ENCODE peak calls at places on chromosome 18, in four cellular contexts. One of them, this sample, is unnamed.

GRCh38 chr18:58216071-58216471 is 172.0 kb downstream of the NEDD4L start:
- DNase-seq in HAP-1: no peak
- DNase-seq in sigmoid colon: no peak
- DNase-seq in heart right ventricle: no peak
- DNase-seq in this sample: no peak

GRCh38 chr18:49399003-49399402 is 61.4 kb downstream of the DYM start:
- DNase-seq in heart right ventricle: no peak
- DNase-seq in sigmoid colon: peak; percentile 69
- DNase-seq in HAP-1: no peak
- DNase-seq in this sample: no peak

GRCh38 chr18:32549248-32549842 is 78.7 kb upstream of the GAREM1 start:
- DNase-seq in HAP-1: peak; percentile 73
- DNase-seq in sigmoid colon: no peak
- DNase-seq in heart right ventricle: peak; percentile 18
- DNase-seq in this sample: peak; percentile 17

GRCh38 chr18:38575648-38576047 is 1010.0 kb upstream of the CELF4 start:
- DNase-seq in heart right ventricle: no peak
- DNase-seq in HAP-1: no peak
- DNase-seq in sigmoid colon: no peak
- DNase-seq in this sample: no peak

GRCh38 chr18:30439174-30439573 is 603.4 kb downstream of the DSC3 start:
- DNase-seq in HAP-1: no peak
- DNase-seq in sigmoid colon: no peak
- DNase-seq in heart right ventricle: no peak
- DNase-seq in this sample: no peak

GRCh38 chr18:45413180-45413836 is 202.0 kb upstream of the SLC14A2 start:
- DNase-seq in heart right ventricle: no peak
- DNase-seq in HAP-1: no peak
- DNase-seq in sigmoid colon: no peak
- DNase-seq in this sample: no peak

GRCh38 chr18:24631238-24632025 is 171.0 kb downstream of the HRH4 start:
- DNase-seq in heart right ventricle: peak; percentile 45
- DNase-seq in HAP-1: no peak
- DNase-seq in sigmoid colon: no peak
- DNase-seq in this sample: peak; percentile 22

GRCh38 chr18:2108581-2108980 is 462.7 kb downstream of the METTL4 start:
- DNase-seq in heart right ventricle: no peak
- DNase-seq in HAP-1: no peak
- DNase-seq in sigmoid colon: no peak
- DNase-seq in this sample: no peak

GRCh38 chr18:23143059-23143831 is 8.0 kb downstream of the CABLES1 start:
- DNase-seq in HAP-1: no peak
- DNase-seq in sigmoid colon: no peak
- DNase-seq in heart right ventricle: no peak
- DNase-seq in this sample: no peak

GRCh38 chr18:24659837-24660720 is 199.6 kb downstream of the HRH4 start:
- DNase-seq in sigmoid colon: peak; percentile 72
- DNase-seq in HAP-1: no peak
- DNase-seq in heart right ventricle: peak; percentile 50
- DNase-seq in this sample: peak; percentile 53

GRCh38 chr18:22098563-22098989 is 70.8 kb upstream of the GATA6 start:
- DNase-seq in HAP-1: no peak
- DNase-seq in heart right ventricle: no peak
- DNase-seq in sigmoid colon: no peak
- DNase-seq in this sample: no peak

GRCh38 chr18:73316513-73316912 is 448.7 kb upstream of the NETO1 start:
- DNase-seq in heart right ventricle: no peak
- DNase-seq in HAP-1: no peak
- DNase-seq in sigmoid colon: no peak
- DNase-seq in this sample: no peak

GRCh38 chr18:68549257-68549871 is 165.5 kb downstream of the TMX3 start:
- DNase-seq in sigmoid colon: no peak
- DNase-seq in heart right ventricle: no peak
- DNase-seq in HAP-1: no peak
- DNase-seq in this sample: no peak

GRCh38 chr18:59514193-59514592 is 155.1 kb upstream of the LMAN1 start:
- DNase-seq in sigmoid colon: peak; percentile 86
- DNase-seq in heart right ventricle: peak; percentile 80
- DNase-seq in HAP-1: no peak
- DNase-seq in this sample: peak; percentile 72

DNA sequence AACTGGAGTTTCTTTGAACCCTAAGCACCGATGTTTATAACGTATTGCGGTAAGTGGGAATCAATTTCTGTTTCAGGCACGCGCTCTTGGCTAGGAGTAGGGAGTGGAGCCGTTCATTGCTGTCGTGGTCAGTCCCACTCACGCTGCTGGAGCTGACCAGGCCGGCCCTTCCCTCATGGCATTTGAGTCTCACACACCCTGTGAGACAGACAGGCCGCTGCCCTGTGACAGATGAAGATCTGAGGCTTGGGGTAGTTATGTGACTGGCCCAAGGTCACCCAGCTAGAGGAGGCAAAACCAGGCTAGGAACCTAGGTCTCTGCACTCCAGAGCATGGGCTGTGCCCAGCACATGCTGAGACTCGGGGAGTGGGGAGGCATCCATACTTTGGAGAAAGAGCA is 2.9 kb upstream of the CIDEA start:
- DNase-seq in heart right ventricle: no peak
- DNase-seq in sigmoid colon: no peak
- DNase-seq in HAP-1: no peak
- DNase-seq in this sample: no peak
- H3K27me3 ChIP-seq in heart right ventricle: peaks cover 41% of the 10 kb centered on the region
- H3K27me3 ChIP-seq in sigmoid colon: peaks cover 57% of the 10 kb centered on the region
- H3K27me3 ChIP-seq in HAP-1: peaks cover 11% of the 10 kb centered on the region
- H3K27me3 ChIP-seq in this sample: peaks cover 67% of the 10 kb centered on the region

DNA sequence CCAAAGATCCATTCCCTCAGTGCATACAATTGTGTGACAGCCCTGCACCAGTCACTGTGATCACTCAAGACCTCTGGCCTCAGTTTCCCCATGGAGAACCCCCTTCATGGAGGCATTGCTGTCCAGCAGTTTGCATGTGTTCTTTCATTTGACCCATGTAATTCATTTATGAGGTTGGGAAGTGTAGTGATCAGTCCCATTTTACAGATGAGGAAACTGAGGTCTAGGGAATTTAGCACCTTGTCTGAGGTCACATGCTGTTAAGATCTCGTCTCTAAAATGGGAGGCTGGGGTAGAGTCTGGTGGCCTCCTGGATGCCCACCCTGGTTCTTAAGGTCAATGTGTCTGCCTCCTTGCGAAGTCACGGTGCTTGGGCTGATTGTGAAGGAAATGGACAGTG is 19.1 kb downstream of the LDLRAD4 start:
- DNase-seq in heart right ventricle: no peak
- DNase-seq in HAP-1: no peak
- DNase-seq in sigmoid colon: no peak
- DNase-seq in this sample: no peak
- H3K27me3 ChIP-seq in heart right ventricle: no peaks in the 10 kb centered on the region
- H3K27me3 ChIP-seq in HAP-1: peaks cover 12% of the 10 kb centered on the region
- H3K27me3 ChIP-seq in sigmoid colon: no peaks in the 10 kb centered on the region
- H3K27me3 ChIP-seq in this sample: no peaks in the 10 kb centered on the region

DNA sequence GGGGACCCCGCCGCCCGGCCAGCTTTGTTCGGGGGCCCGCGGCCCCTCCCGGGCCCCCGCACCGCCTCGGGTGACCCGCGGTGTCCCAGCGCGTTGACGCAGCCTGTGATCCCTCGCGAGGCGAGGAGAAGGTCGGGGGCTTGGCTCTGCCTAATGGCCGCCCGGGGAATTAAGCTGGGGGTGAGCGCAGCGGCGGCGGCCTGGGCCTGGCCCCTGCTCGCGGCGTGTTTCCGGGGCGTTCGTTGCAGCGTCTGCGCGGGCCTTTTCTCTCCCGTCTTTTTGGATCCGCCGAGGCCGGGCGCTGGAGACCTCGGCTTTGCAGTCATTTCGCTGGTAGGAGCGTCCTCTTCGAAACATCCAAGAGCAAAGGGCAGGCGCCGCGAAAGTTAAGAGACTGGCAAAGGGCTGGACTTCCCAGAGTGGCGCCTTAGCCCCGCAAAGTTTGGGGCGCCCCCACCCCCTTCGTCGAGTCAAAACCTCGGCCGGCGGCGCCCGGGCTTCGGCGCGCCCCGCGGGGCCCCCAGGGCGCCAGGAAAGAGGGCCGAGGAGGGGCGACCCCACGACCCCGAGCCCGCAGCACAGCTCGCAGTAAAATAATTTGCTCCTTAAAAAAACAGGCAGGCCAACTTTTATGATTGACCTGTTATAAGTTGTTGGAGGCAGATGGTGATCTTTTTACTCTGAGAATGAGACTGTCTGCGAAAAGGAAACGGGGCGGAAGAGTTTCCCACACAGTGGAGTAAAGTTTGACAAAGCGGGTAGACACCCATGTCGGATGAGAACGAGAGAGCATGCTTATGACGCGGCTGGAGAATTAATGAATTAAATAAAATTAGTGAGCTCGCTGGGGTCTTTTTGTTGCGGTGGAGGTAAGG is 1.4 kb downstream of the SALL3 start:
- DNase-seq in heart right ventricle: no peak
- DNase-seq in sigmoid colon: no peak
- DNase-seq in HAP-1: peak; percentile 63
- DNase-seq in this sample: no peak
- H3K27me3 ChIP-seq in heart right ventricle: peaks cover 92% of the 10 kb centered on the region
- H3K27me3 ChIP-seq in sigmoid colon: peaks cover 96% of the 10 kb centered on the region
- H3K27me3 ChIP-seq in HAP-1: no peaks in the 10 kb centered on the region
- H3K27me3 ChIP-seq in this sample: peaks cover 96% of the 10 kb centered on the region

GRCh38 chr18:26639149-26639548 is 90.8 kb upstream of the KCTD1 start:
- DNase-seq in sigmoid colon: no peak
- DNase-seq in heart right ventricle: no peak
- DNase-seq in HAP-1: no peak
- DNase-seq in this sample: no peak
- H3K27me3 ChIP-seq in sigmoid colon: no peaks in the 10 kb centered on the region
- H3K27me3 ChIP-seq in heart right ventricle: no peaks in the 10 kb centered on the region
- H3K27me3 ChIP-seq in HAP-1: peaks cover 5% of the 10 kb centered on the region
- H3K27me3 ChIP-seq in this sample: no peaks in the 10 kb centered on the region

DNA sequence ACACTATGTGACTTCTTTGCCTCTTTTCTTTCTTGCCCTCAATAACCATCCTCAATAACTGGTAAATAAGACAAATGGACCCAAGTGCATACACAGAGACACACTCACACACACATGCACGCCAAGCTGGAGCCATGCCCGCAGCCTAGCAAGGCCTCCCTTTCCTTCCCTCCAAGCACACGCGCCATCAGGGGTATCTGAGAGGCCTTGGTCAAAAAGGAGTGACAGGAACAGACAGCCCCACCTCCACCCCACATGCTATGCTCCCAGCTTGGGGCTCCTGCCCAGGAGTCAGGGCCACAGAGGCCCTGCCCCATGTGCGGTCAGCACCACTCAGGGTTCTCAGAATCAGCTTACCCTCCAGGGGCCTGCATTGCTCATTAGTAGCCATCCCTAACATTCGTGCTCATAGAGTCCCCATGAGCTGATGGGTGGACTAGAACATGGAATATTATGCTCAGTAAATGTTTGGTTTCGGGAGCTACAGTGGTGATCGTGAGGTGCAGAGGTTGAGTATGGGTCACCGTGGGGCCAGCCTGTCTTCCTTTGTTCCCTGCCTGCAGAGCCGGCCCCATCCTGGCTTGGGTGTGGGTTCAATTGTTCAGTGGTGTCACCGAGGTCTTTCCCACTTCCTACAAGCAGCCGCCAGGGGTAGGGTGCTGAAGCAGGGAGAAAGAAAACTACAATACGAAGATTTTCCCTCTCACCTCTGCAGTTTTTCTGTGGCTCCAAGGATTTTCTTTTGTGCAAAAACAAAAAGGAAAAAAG is 158.2 kb upstream of the RAB12 start:
- DNase-seq in sigmoid colon: no peak
- DNase-seq in heart right ventricle: peak; percentile 34
- DNase-seq in HAP-1: no peak
- DNase-seq in this sample: no peak
- H3K27me3 ChIP-seq in sigmoid colon: no peaks in the 10 kb centered on the region
- H3K27me3 ChIP-seq in heart right ventricle: no peaks in the 10 kb centered on the region
- H3K27me3 ChIP-seq in HAP-1: no peaks in the 10 kb centered on the region
- H3K27me3 ChIP-seq in this sample: no peaks in the 10 kb centered on the region

GRCh38 chr18:48122816-48123215 is 192.4 kb upstream of the SMAD2 start:
- DNase-seq in sigmoid colon: peak; percentile 56
- DNase-seq in heart right ventricle: no peak
- DNase-seq in HAP-1: no peak
- DNase-seq in this sample: no peak
- H3K27me3 ChIP-seq in sigmoid colon: no peaks in the 10 kb centered on the region
- H3K27me3 ChIP-seq in heart right ventricle: no peaks in the 10 kb centered on the region
- H3K27me3 ChIP-seq in HAP-1: no peaks in the 10 kb centered on the region
- H3K27me3 ChIP-seq in this sample: no peaks in the 10 kb centered on the region

GRCh38 chr18:55884498-55884897 is 296.5 kb upstream of the TCF4 start:
- DNase-seq in heart right ventricle: no peak
- DNase-seq in HAP-1: no peak
- DNase-seq in sigmoid colon: no peak
- DNase-seq in this sample: no peak
- H3K27me3 ChIP-seq in heart right ventricle: no peaks in the 10 kb centered on the region
- H3K27me3 ChIP-seq in HAP-1: peaks cover 2% of the 10 kb centered on the region
- H3K27me3 ChIP-seq in sigmoid colon: no peaks in the 10 kb centered on the region
- H3K27me3 ChIP-seq in this sample: no peaks in the 10 kb centered on the region

DNA sequence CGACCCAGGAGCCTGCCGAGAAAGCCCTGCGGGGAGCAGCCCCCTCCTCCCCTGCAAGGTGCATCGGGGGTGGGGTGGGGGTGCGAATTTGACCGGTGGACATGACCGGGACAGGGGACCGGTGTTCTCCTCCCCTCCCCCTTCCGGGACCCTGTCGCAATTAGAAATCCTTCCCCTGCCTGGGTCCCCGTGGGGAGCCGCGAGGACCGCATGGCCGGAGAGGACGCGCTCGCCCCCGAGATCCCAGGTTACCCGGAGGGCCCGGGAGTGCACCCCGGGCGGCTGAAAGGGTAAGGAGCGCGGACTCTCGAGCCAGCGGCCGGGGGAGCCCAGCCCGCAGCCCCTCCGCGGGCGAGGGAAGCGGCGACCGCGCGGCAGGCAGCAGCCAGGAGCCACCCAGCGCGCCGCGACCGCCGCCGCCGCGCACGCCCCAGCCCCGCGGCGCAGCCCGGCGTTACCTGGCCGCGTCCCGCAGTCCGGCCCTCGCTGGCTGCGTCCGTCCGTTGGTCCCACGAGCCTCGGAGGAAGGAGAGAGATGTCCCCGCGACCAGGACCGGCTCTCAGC is 477 bp downstream of the DLGAP1 start:
- DNase-seq in heart right ventricle: no peak
- DNase-seq in HAP-1: peak; percentile 48
- DNase-seq in sigmoid colon: no peak
- DNase-seq in this sample: no peak
- H3K27me3 ChIP-seq in heart right ventricle: peaks cover 65% of the 10 kb centered on the region
- H3K27me3 ChIP-seq in HAP-1: no peaks in the 10 kb centered on the region
- H3K27me3 ChIP-seq in sigmoid colon: peaks cover 56% of the 10 kb centered on the region
- H3K27me3 ChIP-seq in this sample: peaks cover 86% of the 10 kb centered on the region

GRCh38 chr18:74453011-74453571 is 4.0 kb downstream of the DIPK1C start:
- DNase-seq in sigmoid colon: no peak
- DNase-seq in heart right ventricle: peak; percentile 46
- DNase-seq in HAP-1: no peak
- DNase-seq in this sample: no peak
- H3K27me3 ChIP-seq in sigmoid colon: peaks cover 60% of the 10 kb centered on the region
- H3K27me3 ChIP-seq in heart right ventricle: peaks cover 33% of the 10 kb centered on the region
- H3K27me3 ChIP-seq in HAP-1: peaks cover 3% of the 10 kb centered on the region
- H3K27me3 ChIP-seq in this sample: peaks cover 22% of the 10 kb centered on the region

GRCh38 chr18:61992923-61993322 is 100.1 kb upstream of the RNF152 start:
- DNase-seq in heart right ventricle: no peak
- DNase-seq in sigmoid colon: no peak
- DNase-seq in HAP-1: no peak
- DNase-seq in this sample: no peak
- H3K27me3 ChIP-seq in heart right ventricle: no peaks in the 10 kb centered on the region
- H3K27me3 ChIP-seq in sigmoid colon: no peaks in the 10 kb centered on the region
- H3K27me3 ChIP-seq in HAP-1: no peaks in the 10 kb centered on the region
- H3K27me3 ChIP-seq in this sample: no peaks in the 10 kb centered on the region